ENCODE peak calls at places on chromosomes 16 and 17, in seven cellular contexts. Q is neural crest cell, W is right lobe of liver, L is PC-3, S is hippocampal formation, F is caudate nucleus, H is NCI-H187 treated with DMSO at 0.1 percent for 48 hours. O is an unnamed sample.

GRCh38 chr16:77585852-77586251 is 136.5 kb upstream of the NUDT7 start:
- DNase-seq in H (no peak), S (no peak), L (peak; percentile 51), W (no peak), Q (no peak), F (no peak), O (no peak)

GRCh38 chr17:48016112-48016511 is 21.5 kb downstream of the COPZ2 start:
- DNase-seq in L (peak; percentile 35), S (no peak), H (no peak), Q (no peak), F (no peak), W (no peak), O (no peak)

GRCh38 chr16:2531371-2531695 is at the start of gene CEMP1:
- DNase-seq in L (no peak), W (no peak), H (no peak), F (no peak), Q (no peak), S (no peak), O (no peak)

GRCh38 chr17:31494259-31495048 is 103.0 kb downstream of the RAB11FIP4 start:
- DNase-seq in F (no peak), L (no peak), Q (no peak), S (no peak), H (no peak), W (no peak), O (no peak)

GRCh38 chr16:12612598-12613101 is 191.0 kb downstream of the CPPED1 start:
- DNase-seq in F (no peak), Q (no peak), W (no peak), S (no peak), L (peak; percentile 75), H (no peak), O (no peak)

GRCh38 chr17:1491406-1492248 is 859 bp downstream of the MYO1C start:
- DNase-seq in W (peak; percentile 79), S (peak; percentile 32), H (no peak), F (peak; percentile 38), Q (peak; percentile 26), L (peak; percentile 52), O (no peak)

GRCh38 chr17:3976675-3977171 is 12.5 kb upstream of the ATP2A3 start:
- DNase-seq in F (peak; percentile 43), Q (no peak), L (no peak), H (no peak), S (no peak), W (peak; percentile 96), O (no peak)

GRCh38 chr16:19980866-19981265 is 92.8 kb downstream of the GPR139 start:
- DNase-seq in S (no peak), F (no peak), W (no peak), Q (no peak), L (peak; percentile 15), H (no peak), O (no peak)

GRCh38 chr16:637081-638018 is 1.2 kb upstream of the METTL26 start:
- DNase-seq in Q (peak; percentile 80), L (peak; percentile 71), W (peak; percentile 97), S (peak; percentile 98), F (peak; percentile 99), H (peak; percentile 56), O (no peak)